ENCODE peak calls at places on chromosomes 2 and 18, in seven cellular contexts. K is fibroblast of mammary gland, R is hepatocyte, W is glutamatergic neuron, F is MCF 10A, N is tibial artery, M is kidney. B is an unnamed sample.

GRCh38 chr18:12313530-12314245 is 5.6 kb downstream of the TUBB6 start:
- DNase-seq in N (no peak), W (no peak), M (no peak), R (no peak), K (no peak), F (no peak), B (no peak)

GRCh38 chr2:62292190-62292589 is 96.3 kb downstream of the B3GNT2 start:
- DNase-seq in M (peak; percentile 44), F (peak; percentile 92), N (no peak), K (peak; percentile 17), W (no peak), R (no peak), B (no peak)

GRCh38 chr2:109528811-109529501 is 84.8 kb downstream of the SEPTIN10 start:
- DNase-seq in W (no peak), F (no peak), K (no peak), N (no peak), R (no peak), M (peak; percentile 64), B (no peak)

GRCh38 chr2:45069711-45070664 is 60.7 kb upstream of the SIX2 start:
- DNase-seq in F (no peak), M (no peak), R (no peak), W (peak; percentile 43), N (no peak), K (no peak), B (peak; percentile 67)

GRCh38 chr18:37962316-37962966 is 396.8 kb upstream of the CELF4 start:
- DNase-seq in F (no peak), M (no peak), N (no peak), R (peak; percentile 16), K (no peak), W (no peak), B (no peak)

GRCh38 chr2:26061539-26061938 is 27.7 kb downstream of the RAB10 start:
- DNase-seq in N (no peak), K (no peak), F (no peak), R (no peak), M (no peak), W (no peak), B (no peak)

GRCh38 chr2:25055521-25055920 is 13.6 kb downstream of the EFR3B start:
- DNase-seq in F (no peak), W (no peak), R (no peak), K (no peak), N (no peak), M (no peak), B (no peak)

GRCh38 chr2:233011268-233012190 is 1.5 kb downstream of the NGEF start:
- DNase-seq in N (peak; percentile 29), K (no peak), W (no peak), F (no peak), M (no peak), R (no peak), B (no peak)

GRCh38 chr18:77086034-77086433 is 46.5 kb downstream of the MBP start:
- DNase-seq in M (no peak), R (no peak), W (no peak), N (no peak), F (peak; percentile 92), K (peak; percentile 97), B (no peak)

GRCh38 chr2:229901819-229902218 is 20.0 kb downstream of the TRIP12 start:
- DNase-seq in R (no peak), K (peak; percentile 81), N (no peak), M (peak; percentile 39), W (no peak), F (peak; percentile 90), B (no peak)

GRCh38 chr2:237254369-237254861 is 159.5 kb downstream of the COL6A3 start:
- DNase-seq in M (no peak), W (no peak), F (no peak), R (no peak), N (no peak), K (peak; percentile 93), B (no peak)

GRCh38 chr2:5227062-5227699 is 465.0 kb upstream of the SOX11 start:
- DNase-seq in N (no peak), R (no peak), K (no peak), W (no peak), M (no peak), F (peak; percentile 38), B (no peak)

GRCh38 chr2:239806276-239806675 is 218.9 kb downstream of the NDUFA10 start:
- DNase-seq in K (no peak), M (no peak), W (no peak), F (no peak), N (no peak), R (no peak), B (no peak)

GRCh38 chr2:174840436-174840835 is 76.2 kb upstream of the CHRNA1 start:
- DNase-seq in R (no peak), N (no peak), M (no peak), K (peak; percentile 74), W (no peak), F (no peak), B (no peak)

GRCh38 chr2:164430166-164430783 is 191.0 kb downstream of the GRB14 start:
- DNase-seq in M (no peak), N (no peak), W (peak; percentile 27), K (peak; percentile 54), F (peak; percentile 60), R (peak; percentile 56), B (peak; percentile 23)

GRCh38 chr2:135299656-135300244 is 231.3 kb downstream of the ZRANB3 start:
- DNase-seq in N (no peak), R (no peak), W (no peak), F (no peak), K (peak; percentile 26), M (no peak), B (no peak)

GRCh38 chr2:101860782-101861181 is 131.0 kb upstream of the IL1R2 start:
- DNase-seq in N (no peak), R (no peak), M (no peak), K (no peak), F (no peak), W (no peak), B (no peak)

GRCh38 chr2:241126201-241126611 is 23.1 kb downstream of the PASK start:
- DNase-seq in R (no peak), N (peak; percentile 56), K (no peak), W (no peak), M (peak; percentile 62), F (no peak), B (no peak)

GRCh38 chr2:231425811-231426703 is 30.5 kb downstream of the B3GNT7 start:
- DNase-seq in M (peak; percentile 59), W (no peak), N (no peak), R (peak; percentile 41), K (no peak), F (peak; percentile 28), B (no peak)
- TF ChIP-seq CTCF in M (no peak), W (no peak), N (no peak), R (no peak), K (no peak), F (no peak), B (no peak)

GRCh38 chr18:74453011-74453571 is 4.0 kb downstream of the DIPK1C start:
- DNase-seq in M (no peak), R (no peak), F (no peak), W (no peak), N (no peak), K (no peak), B (no peak)

GRCh38 chr18:74455386-74455785 is 1.7 kb downstream of the DIPK1C start:
- DNase-seq in F (no peak), M (no peak), K (no peak), N (no peak), R (no peak), W (no peak), B (no peak)

GRCh38 chr18:74456017-74456408 is 1.1 kb downstream of the DIPK1C start:
- DNase-seq in F (no peak), N (no peak), K (no peak), R (no peak), W (no peak), M (no peak), B (no peak)

GRCh38 chr18:74454279-74454741 is 2.8 kb downstream of the DIPK1C start:
- DNase-seq in W (no peak), F (no peak), R (no peak), K (no peak), M (no peak), N (no peak), B (no peak)

DNA sequence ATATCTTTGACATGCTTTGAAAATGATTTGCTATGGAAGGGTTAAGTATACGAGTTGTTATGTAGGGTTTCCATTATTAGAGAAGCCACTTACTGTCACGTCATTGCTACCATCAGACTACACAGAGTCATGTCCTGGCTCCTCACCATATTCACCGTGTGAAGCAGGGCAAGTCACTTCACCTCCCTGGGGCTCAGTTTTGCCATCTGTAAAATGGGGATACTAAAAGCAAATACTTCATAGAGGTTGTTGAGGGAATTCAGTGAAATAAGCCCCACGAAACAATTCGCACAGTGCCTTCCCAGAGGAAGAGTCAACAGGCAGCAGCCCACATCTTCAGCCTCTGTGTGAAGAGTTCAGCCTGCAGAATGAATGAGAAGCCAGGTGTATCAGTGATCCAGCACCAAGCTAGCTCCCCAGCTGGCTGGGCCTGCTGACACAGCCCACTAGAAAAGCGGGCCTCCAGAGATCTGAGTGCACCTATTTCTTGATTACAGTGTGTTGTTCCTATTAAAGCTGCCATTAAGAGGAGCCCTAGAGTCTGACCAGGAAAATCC is 3.4 kb downstream of the DIPK1C start:
- DNase-seq in W (no peak), N (no peak), R (no peak), K (no peak), M (no peak), F (no peak), B (no peak)
- TF ChIP-seq CTCF in W (no peak), N (no peak), R (no peak), K (no peak), M (no peak), F (no peak), B (no peak)

DNA sequence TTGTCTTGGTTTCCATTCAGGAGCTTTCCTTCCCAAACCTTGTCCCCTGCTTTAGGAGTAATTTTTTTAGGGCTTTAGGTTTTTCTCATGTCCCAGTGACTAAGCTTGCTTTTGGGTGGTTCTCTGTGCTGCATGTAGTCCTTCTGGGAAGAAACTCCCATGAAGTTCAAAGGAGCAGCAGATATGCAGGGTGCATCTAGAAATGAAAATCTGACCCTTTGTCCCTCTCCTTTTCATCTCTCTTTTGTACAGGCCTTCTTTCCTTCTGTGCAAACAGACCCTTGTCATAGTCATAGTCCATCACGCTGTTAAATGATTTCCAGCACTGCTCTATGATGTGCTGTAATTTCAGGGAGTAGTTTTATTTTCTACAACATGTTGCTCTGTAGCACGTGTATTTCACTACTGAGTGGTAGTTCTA is 20.4 kb downstream of the FMNL2 start:
- DNase-seq in W (no peak), K (no peak), F (no peak), N (no peak), M (no peak), R (no peak), B (no peak)
- TF ChIP-seq CTCF in W (no peak), K (no peak), F (no peak), N (no peak), M (no peak), R (no peak), B (no peak)

GRCh38 chr2:205524656-205525055 is 157.6 kb upstream of the NRP2 start:
- DNase-seq in N (no peak), W (no peak), K (no peak), R (no peak), M (no peak), F (peak; percentile 83), B (no peak)

GRCh38 chr2:205531082-205531481 is 151.2 kb upstream of the NRP2 start:
- DNase-seq in F (no peak), M (no peak), W (no peak), R (no peak), N (no peak), K (no peak), B (no peak)

DNA sequence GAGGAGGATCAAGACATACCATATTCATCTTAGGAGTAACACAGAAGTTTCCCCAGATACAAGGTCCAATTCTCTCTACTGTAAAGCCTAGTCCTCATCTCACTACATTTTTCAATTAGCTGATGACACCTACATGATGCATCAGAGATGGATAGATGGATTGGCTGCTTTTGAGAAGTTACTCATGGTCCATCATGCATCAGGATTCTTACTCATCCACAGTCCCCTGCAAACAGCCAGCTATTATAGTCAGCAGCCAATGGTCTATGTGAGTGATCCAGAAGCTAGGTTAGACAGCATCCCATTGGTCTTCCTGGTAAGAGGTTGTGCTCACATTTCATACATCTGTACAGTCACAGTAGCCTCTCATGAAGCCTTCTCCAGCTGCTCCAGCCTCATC is 154.5 kb upstream of the NRP2 start:
- DNase-seq in N (no peak), F (peak; percentile 14), K (peak; percentile 68), W (no peak), R (no peak), M (no peak), B (no peak)
- TF ChIP-seq CTCF in N (no peak), F (no peak), K (no peak), W (no peak), R (no peak), M (no peak), B (no peak)

B was measured in nephron progenitor cell.